ENCODE peak calls at places on chromosome 3, in six cellular contexts. Q, R, I, A, J and G are unnamed samples. For H3K9me3 and H3K4me1, the result is how much of the 10 kb centered on the place peaks cover.

GRCh38 chr3:65548848-65549625 is 489.7 kb downstream of the MAGI1 start:
- DNase-seq in I (no peak), Q (peak), A (no peak), R (no peak), J (no peak), G (no peak)

GRCh38 chr3:189204467-189204866 is 32.7 kb downstream of the TPRG1 start:
- DNase-seq in Q (no peak), R (no peak), A (no peak), J (no peak), I (no peak), G (no peak)

GRCh38 chr3:9395570-9396300 is 1.7 kb upstream of the SETD5 start:
- DNase-seq in Q (no peak), J (peak), R (no peak), A (no peak), I (no peak), G (peak)

GRCh38 chr3:112407214-112407887 is 74.4 kb downstream of the CD200 start:
- DNase-seq in I (no peak), J (no peak), R (no peak), A (no peak), Q (no peak), G (no peak)

GRCh38 chr3:126558336-126559071 is at the start of gene C3orf22:
- DNase-seq in I (no peak), Q (no peak), R (no peak), A (no peak), J (no peak), G (no peak)

GRCh38 chr3:56094170-56094569 is 374.1 kb downstream of the ERC2 start:
- DNase-seq in Q (no peak), A (no peak), R (no peak), I (no peak), J (no peak), G (no peak)

GRCh38 chr3:10349801-10350200 is 28.9 kb upstream of the SEC13 start:
- DNase-seq in R (no peak), A (no peak), I (no peak), J (no peak), Q (no peak), G (no peak)

GRCh38 chr3:151434151-151434890 is 26.5 kb downstream of the IGSF10 start:
- DNase-seq in J (peak), A (no peak), I (peak), R (peak), Q (no peak), G (no peak)

GRCh38 chr3:135803291-135803690 is 162.2 kb upstream of the PPP2R3A start:
- DNase-seq in R (no peak), I (no peak), J (no peak), A (no peak), Q (no peak), G (no peak)

GRCh38 chr3:107235923-107236315 is 141.3 kb upstream of the CCDC54 start:
- DNase-seq in I (peak), Q (peak), R (peak), J (peak), A (no peak), G (peak)

GRCh38 chr3:98692787-98693473 is 70.2 kb upstream of the ST3GAL6 start:
- DNase-seq in J (peak), A (no peak), Q (no peak), I (no peak), R (no peak), G (no peak)

GRCh38 chr3:143255725-143256124 is 136.2 kb downstream of the CHST2 start:
- DNase-seq in Q (no peak), A (no peak), J (no peak), R (no peak), I (no peak), G (no peak)

GRCh38 chr3:48672522-48672921 is 9.8 kb upstream of the CELSR3 start:
- DNase-seq in R (no peak), J (no peak), I (no peak), A (no peak), Q (no peak), G (no peak)

GRCh38 chr3:48536787-48537186 is 19.8 kb downstream of the PFKFB4 start:
- DNase-seq in I (no peak), A (no peak), Q (no peak), R (no peak), J (no peak), G (no peak)

GRCh38 chr3:12286504-12286903 is 2.4 kb upstream of the PPARG start:
- DNase-seq in R (no peak), Q (no peak), A (no peak), J (no peak), I (no peak), G (no peak)

GRCh38 chr3:51934139-51934850 is 7.4 kb downstream of the RRP9 start:
- DNase-seq in Q (no peak), A (no peak), J (no peak), R (no peak), I (no peak), G (no peak)

GRCh38 chr3:55647675-55648074 is 160.6 kb upstream of the WNT5A start:
- DNase-seq in J (no peak), A (no peak), Q (no peak), R (no peak), I (no peak), G (no peak)

DNA sequence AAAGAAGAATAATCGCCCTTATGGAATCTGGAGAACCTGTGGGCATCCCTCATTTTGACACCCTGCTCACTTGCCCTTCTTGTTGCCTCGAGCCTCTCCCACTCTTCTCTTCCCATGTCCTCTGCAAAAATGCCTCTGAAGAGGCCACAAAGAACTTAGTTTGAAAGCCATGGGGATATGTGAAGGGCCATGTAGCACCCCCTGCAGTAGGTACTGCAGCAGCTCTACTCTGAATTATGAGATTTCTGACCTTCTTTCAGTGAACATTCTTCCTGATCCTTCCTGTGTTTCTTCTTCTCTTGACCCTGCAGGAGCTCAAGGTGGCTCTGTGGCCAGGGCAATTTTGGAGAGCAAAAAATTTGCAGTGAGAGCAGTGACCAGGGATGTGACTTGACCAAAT is 30.4 kb upstream of the TRA2B start:
- DNase-seq in J (no peak), R (no peak), Q (no peak), I (peak), A (no peak), G (no peak)
- H3K4me3 ChIP-seq in J (no peak), R (no peak), Q (no peak), I (no peak), A (no peak), G (no peak)

GRCh38 chr3:137761563-137762503 is 2.3 kb upstream of the SOX14 start:
- DNase-seq in I (no peak), J (no peak), A (no peak), R (no peak), Q (no peak), G (no peak)

GRCh38 chr3:137764001-137764433 is at the start of gene SOX14:
- DNase-seq in Q (no peak), J (no peak), I (no peak), R (no peak), A (no peak), G (no peak)

GRCh38 chr3:137764563-137765309 is 621 bp downstream of the SOX14 start:
- DNase-seq in A (no peak), J (no peak), I (no peak), Q (no peak), R (no peak), G (no peak)

GRCh38 chr3:137763594-137763938 is 549 bp upstream of the SOX14 start:
- DNase-seq in A (no peak), I (no peak), Q (no peak), J (no peak), R (no peak), G (no peak)

GRCh38 chr3:137762674-137763593 is 1.2 kb upstream of the SOX14 start:
- DNase-seq in R (no peak), Q (no peak), J (no peak), I (no peak), A (no peak), G (no peak)
- H3K9me3 ChIP-seq in R (under half), Q (under half), J (under half), I (under half), A (under half), G (under half)

GRCh38 chr3:16136042-16136441 is 38.4 kb upstream of the GALNT15 start:
- DNase-seq in A (peak), I (no peak), Q (no peak), J (peak), R (no peak), G (no peak)

GRCh38 chr3:16140894-16141285 is 33.6 kb upstream of the GALNT15 start:
- DNase-seq in Q (no peak), I (peak), R (no peak), A (no peak), J (no peak), G (no peak)

GRCh38 chr3:16137044-16137443 is 37.4 kb upstream of the GALNT15 start:
- DNase-seq in Q (no peak), A (no peak), I (no peak), R (no peak), J (no peak), G (no peak)

GRCh38 chr3:16140116-16140893 is 34.2 kb upstream of the GALNT15 start:
- DNase-seq in I (no peak), R (no peak), J (peak), Q (no peak), A (peak), G (no peak)

GRCh38 chr3:16137977-16138376 is 36.5 kb upstream of the GALNT15 start:
- DNase-seq in A (no peak), R (no peak), I (no peak), J (no peak), Q (no peak), G (no peak)
- H3K4me1 ChIP-seq in A (under half), R (under half), I (under half), J (under half), Q (under half), G (under half)

GRCh38 chr3:138347084-138347483 is 1.3 kb upstream of the MRAS start:
- DNase-seq in A (no peak), Q (no peak), R (no peak), I (no peak), J (no peak), G (no peak)
- H3K4me3 ChIP-seq in A (peak), Q (no peak), R (peak), I (no peak), J (no peak), G (no peak)

DNA sequence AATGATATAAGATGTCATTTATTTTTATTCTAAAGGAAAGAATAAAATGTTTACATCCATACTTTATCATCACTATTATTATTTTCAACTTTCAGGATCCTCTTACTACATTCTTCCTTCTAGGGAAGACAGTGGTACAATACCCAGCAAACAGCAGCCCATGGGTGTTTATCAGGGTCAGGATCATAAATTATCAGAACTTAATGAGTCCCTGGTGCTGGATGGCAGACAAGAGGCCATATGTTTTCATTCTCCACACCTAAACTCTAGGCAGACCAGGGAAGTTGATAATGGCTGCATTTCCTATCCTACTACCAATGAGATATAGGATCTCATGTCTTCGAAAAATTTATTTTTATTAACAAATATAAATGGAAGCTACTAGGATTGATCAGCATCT is 127.7 kb downstream of the SAMMSON start:
- DNase-seq in A (no peak), Q (no peak), I (no peak), R (no peak), J (no peak), G (no peak)
- H3K9me3 ChIP-seq in A (under half), Q (under half), I (under half), R (under half), J (under half), G (under half)

GRCh38 chr3:25084016-25084415 is 344.0 kb upstream of the RARB start:
- DNase-seq in A (no peak), I (no peak), Q (no peak), J (no peak), R (no peak), G (no peak)

GRCh38 chr3:25091938-25092337 is 336.1 kb upstream of the RARB start:
- DNase-seq in Q (no peak), J (no peak), I (no peak), A (no peak), R (no peak), G (no peak)

GRCh38 chr3:25086721-25087120 is 341.3 kb upstream of the RARB start:
- DNase-seq in R (no peak), A (no peak), J (no peak), Q (no peak), I (no peak), G (no peak)

GRCh38 chr3:25090869-25091453 is 337.1 kb upstream of the RARB start:
- DNase-seq in J (no peak), R (no peak), A (no peak), Q (no peak), I (no peak), G (no peak)

DNA sequence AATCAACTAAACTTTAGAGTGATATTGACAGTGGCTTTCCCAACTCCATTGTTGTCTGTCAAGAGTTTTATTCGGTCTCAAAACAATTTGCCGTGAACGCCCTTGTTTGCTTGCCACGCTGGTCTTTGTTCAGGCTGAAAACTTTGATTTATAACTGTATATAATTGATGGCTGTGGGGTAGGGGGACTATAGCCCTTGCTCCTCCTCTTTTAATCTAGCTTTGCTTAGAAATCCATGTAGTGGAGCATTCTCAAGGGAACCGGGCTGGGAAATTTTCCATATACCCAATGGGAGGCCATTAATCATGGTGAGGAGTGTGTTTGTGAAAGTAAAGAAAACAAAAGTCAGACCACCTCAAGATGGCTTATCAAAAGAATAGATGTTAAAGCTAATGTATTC is 339.8 kb upstream of the RARB start:
- DNase-seq in J (no peak), Q (no peak), R (no peak), A (no peak), I (no peak), G (no peak)
- H3K4me1 ChIP-seq in J (under half), Q (under half), R (under half), A (under half), I (under half), G (under half)